ENCODE peak calls at places on chromosomes 4 and X, in seven cellular contexts. G is neural progenitor cell, V is right atrium auricular region, J is transverse colon, O is left lung, K is GM06990, C is astrocyte of the spinal cord. R is an unnamed sample.

GRCh38 chrX:86171366-86171765 is 23.1 kb downstream of the DACH2 start:
- DNase-seq in G (peak; percentile 48), V (no peak), J (no peak), O (no peak), K (no peak), C (peak; percentile 4), R (no peak)

GRCh38 chr4:126907389-126907788 is 725.4 kb upstream of the INTU start:
- DNase-seq in G (no peak), V (no peak), J (no peak), O (no peak), K (no peak), C (no peak), R (no peak)

GRCh38 chrX:10483191-10483808 is 137.1 kb downstream of the MID1 start:
- DNase-seq in G (no peak), V (peak; percentile 71), J (no peak), O (no peak), K (no peak), C (no peak), R (no peak)

GRCh38 chr4:152572417-152573086 is 36.7 kb upstream of the FBXW7 start:
- DNase-seq in G (no peak), V (no peak), J (no peak), O (no peak), K (no peak), C (no peak), R (no peak)

GRCh38 chr4:52873861-52874343 is 11.8 kb downstream of the RASL11B start:
- DNase-seq in G (peak; percentile 72), V (no peak), J (peak; percentile 15), O (no peak), K (no peak), C (peak; percentile 9), R (no peak)

GRCh38 chr4:24067781-24068193 is 177.9 kb upstream of the PPARGC1A start:
- DNase-seq in G (no peak), V (peak; percentile 66), J (no peak), O (no peak), K (no peak), C (peak; percentile 53), R (no peak)

GRCh38 chr4:88722828-88723227 is 25.2 kb upstream of the NAP1L5 start:
- DNase-seq in G (no peak), V (no peak), J (no peak), O (no peak), K (no peak), C (no peak), R (no peak)

GRCh38 chr4:52627876-52628275 is 31.2 kb downstream of the USP46 start:
- DNase-seq in G (no peak), V (no peak), J (no peak), O (no peak), K (no peak), C (no peak), R (no peak)

GRCh38 chr4:156294577-156294976 is 340.9 kb upstream of the CTSO start:
- DNase-seq in G (peak; percentile 42), V (no peak), J (no peak), O (no peak), K (peak; percentile 6), C (peak; percentile 90), R (no peak)

GRCh38 chr4:184453402-184454160 is 20.8 kb downstream of the IRF2 start:
- DNase-seq in G (peak; percentile 29), V (no peak), J (peak; percentile 59), O (peak; percentile 65), K (peak; percentile 23), C (peak; percentile 80), R (peak; percentile 67)

GRCh38 chr4:13476915-13477314 is 7.2 kb downstream of the RAB28 start:
- DNase-seq in G (no peak), V (no peak), J (no peak), O (no peak), K (peak; percentile 8), C (peak; percentile 67), R (no peak)

GRCh38 chr4:96347582-96347981 is 507.7 kb downstream of the PDHA2 start:
- DNase-seq in G (no peak), V (no peak), J (no peak), O (no peak), K (no peak), C (peak; percentile 39), R (no peak)

GRCh38 chrX:86014421-86014820 is 32.9 kb downstream of the CHM start:
- DNase-seq in G (no peak), V (no peak), J (peak; percentile 23), O (no peak), K (no peak), C (no peak), R (peak; percentile 37)

GRCh38 chrX:36562986-36563385 is 445.2 kb upstream of the FAM47C start:
- DNase-seq in G (no peak), V (no peak), J (no peak), O (no peak), K (no peak), C (no peak), R (no peak)

GRCh38 chrX:41889317-41890025 is 33.9 kb downstream of the CASK start:
- DNase-seq in G (no peak), V (no peak), J (no peak), O (no peak), K (no peak), C (peak; percentile 24), R (no peak)

GRCh38 chr4:98909646-98910045 is 19.3 kb downstream of the EIF4E start:
- DNase-seq in G (no peak), V (no peak), J (no peak), O (no peak), K (no peak), C (no peak), R (no peak)

GRCh38 chrX:68692651-68693050 is 45.2 kb downstream of the STARD8 start:
- DNase-seq in G (no peak), V (no peak), J (no peak), O (no peak), K (no peak), C (peak; percentile 48), R (no peak)

GRCh38 chrX:106863697-106864096 is 39.4 kb downstream of the RIPPLY1 start:
- DNase-seq in G (no peak), V (no peak), J (no peak), O (no peak), K (peak; percentile 1), C (no peak), R (no peak)

GRCh38 chr4:120736312-120736711 is 186.2 kb downstream of the PRDM5 start:
- DNase-seq in G (no peak), V (no peak), J (no peak), O (no peak), K (no peak), C (no peak), R (no peak)

DNA sequence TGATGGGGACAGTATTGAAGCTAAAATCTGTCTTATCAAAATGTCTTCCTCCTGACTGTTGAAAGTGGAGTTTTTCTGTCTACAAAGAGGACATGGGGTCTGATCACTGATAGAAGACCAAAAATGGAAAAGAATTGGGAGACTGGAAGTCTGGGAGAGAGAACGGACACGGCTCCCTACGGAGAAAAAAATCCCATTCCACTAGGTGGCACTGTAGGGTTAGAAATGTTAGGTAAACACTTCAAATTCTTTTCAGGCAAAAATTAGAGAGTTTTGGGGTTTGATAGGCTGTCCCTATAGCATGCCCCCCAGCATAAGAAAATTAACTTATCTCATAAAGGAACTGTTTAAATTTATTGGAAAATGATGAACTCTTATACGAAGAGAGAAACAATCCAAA is 200.5 kb downstream of the FAM133A start:
- DNase-seq in G (peak; percentile 77), V (no peak), J (no peak), O (no peak), K (no peak), C (no peak), R (no peak)
- TF ChIP-seq CTCF in G (peak; percentile 84), V (no peak), J (peak; percentile 29), O (peak; percentile 29), K (peak; percentile 38), C (peak; percentile 17), R (peak; percentile 55)

GRCh38 chr4:75599647-75600046 is 30.7 kb downstream of the CDKL2 start:
- DNase-seq in G (no peak), V (no peak), J (no peak), O (no peak), K (no peak), C (no peak), R (no peak)
- H3K4me3 ChIP-seq in G (no peak overlapping the region), V (no peak overlapping the region), J (no peak overlapping the region), O (no peak overlapping the region), K (no peak overlapping the region), C (no peak overlapping the region), R (no peak overlapping the region)

DNA sequence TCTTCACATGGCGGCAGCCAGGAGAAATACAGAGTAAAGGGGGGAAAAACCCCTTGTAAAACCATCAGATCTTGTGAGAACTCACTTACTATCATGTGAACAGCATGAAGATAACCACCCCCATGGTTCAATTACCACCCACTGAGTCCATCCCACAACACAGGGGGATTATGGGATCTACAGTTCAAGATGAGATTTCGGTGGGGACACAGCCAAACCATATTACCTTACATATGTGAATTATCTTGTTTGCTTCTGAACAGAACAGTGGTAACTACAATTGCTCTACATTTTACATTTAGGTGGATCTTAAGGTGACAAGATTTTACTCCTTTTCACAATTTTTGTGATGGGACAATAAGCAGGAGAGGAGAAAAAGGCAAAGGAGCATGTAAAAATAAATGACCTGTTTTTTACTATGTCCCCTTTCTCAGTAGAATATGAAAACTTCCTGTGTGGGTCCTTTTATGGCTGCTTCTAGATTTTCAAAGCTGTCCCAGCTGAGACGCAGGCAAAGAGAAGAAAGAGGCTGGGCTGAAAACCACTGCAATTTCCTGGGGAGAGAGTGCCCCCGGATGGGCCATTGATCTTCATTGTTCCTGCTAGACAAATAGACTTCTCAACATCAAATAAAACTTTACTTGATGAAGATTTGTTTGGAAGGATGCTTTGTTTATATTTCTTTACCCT is 45.9 kb upstream of the PGM2 start:
- DNase-seq in G (peak; percentile 11), V (no peak), J (peak; percentile 39), O (no peak), K (no peak), C (peak; percentile 15), R (peak; percentile 79)
- TF ChIP-seq CTCF in G (no peak), V (no peak), J (no peak), O (no peak), K (peak; percentile 39), C (no peak), R (no peak)

DNA sequence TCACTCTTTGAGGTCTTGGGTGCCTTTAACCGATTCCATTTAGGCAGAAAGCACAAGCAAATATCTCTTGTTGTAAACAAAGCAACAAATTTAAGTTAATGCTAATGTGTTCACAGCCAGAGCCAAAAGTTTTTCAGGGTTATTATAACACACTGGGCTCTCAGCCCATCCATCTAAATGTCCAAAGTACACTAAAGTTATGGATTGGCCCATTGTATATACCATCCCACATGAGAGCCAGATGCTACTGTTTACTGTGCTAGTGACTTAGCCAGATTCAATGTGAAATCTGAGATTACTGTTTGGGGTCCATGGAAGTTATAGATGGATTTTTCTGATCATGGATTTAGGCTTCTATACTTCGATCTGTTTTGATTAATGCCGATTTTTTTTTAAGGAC is 186.7 kb downstream of the LARP7 start:
- DNase-seq in G (no peak), V (no peak), J (no peak), O (no peak), K (no peak), C (no peak), R (no peak)
- H3K4me3 ChIP-seq in G (no peak overlapping the region), V (no peak overlapping the region), J (no peak overlapping the region), O (no peak overlapping the region), K (no peak overlapping the region), C (no peak overlapping the region), R (no peak overlapping the region)

GRCh38 chr4:183362916-183363542 is 40.8 kb upstream of the CLDN24 start:
- DNase-seq in G (peak; percentile 35), V (no peak), J (no peak), O (no peak), K (no peak), C (peak; percentile 16), R (no peak)
- TF ChIP-seq CTCF in G (peak; percentile 36), V (no peak), J (no peak), O (no peak), K (no peak), C (peak; percentile 25), R (no peak)

R was measured in Peyer's patch.